ENCODE peak calls at places on chromosomes 3 and 15, in seven cellular contexts. L, D, Z, X, H, S and T are unnamed samples.

GRCh38 chr15:65110676-65111292 is 4.2 kb downstream of the UBAP1L start:
- DNase-seq in L (no peak), D (no peak), Z (no peak), X (peak), H (no peak), S (no peak), T (no peak)

GRCh38 chr15:51649659-51650521 is 27.3 kb upstream of the DMXL2 start:
- DNase-seq in L (no peak), D (no peak), Z (peak), X (peak), H (no peak), S (peak), T (peak)

GRCh38 chr15:29268706-29269484 is 727 bp downstream of the NSMCE3 start:
- DNase-seq in L (no peak), D (peak), Z (peak), X (peak), H (peak), S (peak), T (peak)

GRCh38 chr3:8490079-8490552 is 11.5 kb upstream of the LMCD1 start:
- DNase-seq in L (no peak), D (no peak), Z (peak), X (peak), H (no peak), S (no peak), T (peak)

GRCh38 chr3:195803309-195803908 is 8.3 kb downstream of the MUC4 start:
- DNase-seq in L (no peak), D (no peak), Z (no peak), X (peak), H (no peak), S (no peak), T (no peak)

GRCh38 chr3:33093847-33094246 is 3.1 kb downstream of the GLB1 start:
- DNase-seq in L (no peak), D (no peak), Z (no peak), X (no peak), H (peak), S (no peak), T (no peak)

GRCh38 chr3:17759901-17760300 is 17.5 kb upstream of the TBC1D5 start:
- DNase-seq in L (no peak), D (no peak), Z (no peak), X (peak), H (no peak), S (no peak), T (peak)

GRCh38 chr3:17373304-17373703 is 369.1 kb downstream of the TBC1D5 start:
- DNase-seq in L (no peak), D (no peak), Z (no peak), X (no peak), H (no peak), S (no peak), T (no peak)

GRCh38 chr3:32261545-32261944 is 23.1 kb downstream of the CMTM8 start:
- DNase-seq in L (no peak), D (no peak), Z (no peak), X (no peak), H (no peak), S (no peak), T (peak)